ENCODE peak calls at places on chromosomes 6 and 20, in ten cellular contexts. K is HEK293T; H is CD8-positive, alpha-beta memory T cell; W is fibroblast of the aortic adventitia; C is left colon; O is left cardiac atrium; Z is AG04449; A is HCEC 1CT; R is amniotic stem cell; U is CD8-positive, alpha-beta T cell. M is an unnamed sample.

GRCh38 chr20:46803446-46804020 is 91.1 kb upstream of the EYA2 start:
- DNase-seq in K (no peak), H (no peak), W (no peak), C (no peak), O (no peak), Z (no peak), A (no peak), R (no peak), U (no peak), M (no peak)

GRCh38 chr20:57543754-57544153 is 17.2 kb upstream of the PCK1 start:
- DNase-seq in K (no peak), H (no peak), W (no peak), C (no peak), O (no peak), Z (no peak), A (no peak), R (no peak), U (no peak), M (no peak)

GRCh38 chr6:138289739-138290138 is 71.4 kb upstream of the PBOV1 start:
- DNase-seq in K (peak), H (no peak), W (no peak), C (peak), O (no peak), Z (no peak), A (no peak), R (no peak), U (no peak), M (no peak)

GRCh38 chr6:37068523-37069270 is 63.2 kb downstream of the FGD2 start:
- DNase-seq in K (no peak), H (no peak), W (no peak), C (no peak), O (no peak), Z (no peak), A (no peak), R (no peak), U (no peak), M (no peak)

GRCh38 chr6:146884728-146885127 is 286.0 kb downstream of the ADGB start:
- DNase-seq in K (no peak), H (no peak), W (no peak), C (no peak), O (no peak), Z (no peak), A (no peak), R (no peak), U (no peak), M (no peak)

GRCh38 chr6:4698901-4699659 is 77.1 kb upstream of the CDYL start:
- DNase-seq in K (no peak), H (no peak), W (peak), C (no peak), O (no peak), Z (no peak), A (no peak), R (no peak), U (no peak), M (no peak)

GRCh38 chr6:12608016-12608860 is 108.3 kb upstream of the PHACTR1 start:
- DNase-seq in K (no peak), H (no peak), W (peak), C (no peak), O (no peak), Z (no peak), A (peak), R (no peak), U (no peak), M (no peak)

GRCh38 chr6:163188746-163189145 is 225.8 kb upstream of the QKI start:
- DNase-seq in K (no peak), H (no peak), W (no peak), C (no peak), O (no peak), Z (no peak), A (no peak), R (no peak), U (no peak), M (no peak)

GRCh38 chr6:157552171-157552747 is 171.3 kb downstream of the ZDHHC14 start:
- DNase-seq in K (no peak), H (no peak), W (no peak), C (no peak), O (no peak), Z (no peak), A (no peak), R (no peak), U (no peak), M (no peak)

GRCh38 chr6:167401525-167402194 is 76.8 kb downstream of the TTLL2 start:
- DNase-seq in K (no peak), H (no peak), W (no peak), C (peak), O (no peak), Z (no peak), A (no peak), R (no peak), U (no peak), M (no peak)

GRCh38 chr6:35091353-35092083 is 49.6 kb downstream of the TCP11 start:
- DNase-seq in K (no peak), H (no peak), W (peak), C (no peak), O (no peak), Z (no peak), A (no peak), R (no peak), U (no peak), M (no peak)

GRCh38 chr20:32432277-32432676 is 74.1 kb downstream of the ASXL1 start:
- DNase-seq in K (no peak), H (no peak), W (no peak), C (no peak), O (no peak), Z (no peak), A (no peak), R (no peak), U (no peak), M (no peak)

GRCh38 chr6:87277123-87277522 is 45.3 kb upstream of the SMIM8 start:
- DNase-seq in K (peak), H (no peak), W (peak), C (no peak), O (no peak), Z (no peak), A (no peak), R (no peak), U (no peak), M (no peak)

GRCh38 chr6:106748547-106749207 is 119.3 kb downstream of the QRSL1 start:
- DNase-seq in K (no peak), H (no peak), W (no peak), C (no peak), O (no peak), Z (no peak), A (no peak), R (no peak), U (no peak), M (no peak)